ENCODE peak calls at places on chromosomes 16 and 17, in seven cellular contexts. One of them, this sample, is unnamed. For H3K9me3 and H3K4me1, the result is how much of the 10 kb centered on the place peaks cover.

GRCh38 chr17:6903516-6903915 is 72.0 kb upstream of the TEKT1 start:
- DNase-seq in adrenal gland: no peak
- DNase-seq in IMR-90: no peak
- DNase-seq in ovary: no peak
- DNase-seq in ascending aorta: no peak
- DNase-seq in NT2/D1: no peak
- DNase-seq in endodermal cell: no peak
- DNase-seq in this sample: no peak

GRCh38 chr17:13114601-13115024 is 96.8 kb upstream of the ELAC2 start:
- DNase-seq in adrenal gland: no peak
- DNase-seq in IMR-90: peak
- DNase-seq in ovary: no peak
- DNase-seq in ascending aorta: no peak
- DNase-seq in NT2/D1: peak
- DNase-seq in endodermal cell: peak
- DNase-seq in this sample: no peak

GRCh38 chr16:61780161-61780560 is 256.1 kb downstream of the CDH8 start:
- DNase-seq in adrenal gland: no peak
- DNase-seq in IMR-90: no peak
- DNase-seq in ovary: no peak
- DNase-seq in ascending aorta: no peak
- DNase-seq in NT2/D1: no peak
- DNase-seq in endodermal cell: no peak
- DNase-seq in this sample: no peak

GRCh38 chr17:58330997-58331814 is 2.6 kb upstream of the TSPOAP1 start:
- DNase-seq in adrenal gland: no peak
- DNase-seq in IMR-90: no peak
- DNase-seq in ovary: no peak
- DNase-seq in ascending aorta: no peak
- DNase-seq in NT2/D1: no peak
- DNase-seq in endodermal cell: peak
- DNase-seq in this sample: no peak

GRCh38 chr16:74592847-74593246 is 14.1 kb downstream of the GLG1 start:
- DNase-seq in adrenal gland: peak
- DNase-seq in IMR-90: no peak
- DNase-seq in ovary: no peak
- DNase-seq in ascending aorta: no peak
- DNase-seq in NT2/D1: no peak
- DNase-seq in endodermal cell: no peak
- DNase-seq in this sample: no peak

GRCh38 chr17:66290097-66290722 is 12.2 kb upstream of the PRKCA start:
- DNase-seq in adrenal gland: no peak
- DNase-seq in IMR-90: no peak
- DNase-seq in ovary: no peak
- DNase-seq in ascending aorta: no peak
- DNase-seq in NT2/D1: no peak
- DNase-seq in endodermal cell: no peak
- DNase-seq in this sample: no peak

GRCh38 chr16:85304337-85304736 is 192.1 kb upstream of the CIBAR2 start:
- DNase-seq in adrenal gland: no peak
- DNase-seq in IMR-90: no peak
- DNase-seq in ovary: no peak
- DNase-seq in ascending aorta: no peak
- DNase-seq in NT2/D1: no peak
- DNase-seq in endodermal cell: no peak
- DNase-seq in this sample: no peak

GRCh38 chr17:10875984-10876555 is 38.2 kb upstream of the PIRT start:
- DNase-seq in adrenal gland: peak
- DNase-seq in IMR-90: peak
- DNase-seq in ovary: peak
- DNase-seq in ascending aorta: no peak
- DNase-seq in NT2/D1: peak
- DNase-seq in endodermal cell: peak
- DNase-seq in this sample: no peak

GRCh38 chr17:59221159-59221847 is 992 bp downstream of the GDPD1 start:
- DNase-seq in adrenal gland: no peak
- DNase-seq in IMR-90: no peak
- DNase-seq in ovary: no peak
- DNase-seq in ascending aorta: no peak
- DNase-seq in NT2/D1: no peak
- DNase-seq in endodermal cell: no peak
- DNase-seq in this sample: no peak

GRCh38 chr17:10268005-10268404 is 69.6 kb upstream of the GAS7 start:
- DNase-seq in adrenal gland: no peak
- DNase-seq in IMR-90: no peak
- DNase-seq in ovary: no peak
- DNase-seq in ascending aorta: no peak
- DNase-seq in NT2/D1: no peak
- DNase-seq in endodermal cell: no peak
- DNase-seq in this sample: no peak

GRCh38 chr16:52389045-52389444 is 157.9 kb downstream of the TOX3 start:
- DNase-seq in adrenal gland: no peak
- DNase-seq in IMR-90: no peak
- DNase-seq in ovary: no peak
- DNase-seq in ascending aorta: no peak
- DNase-seq in NT2/D1: no peak
- DNase-seq in endodermal cell: no peak
- DNase-seq in this sample: no peak

GRCh38 chr17:73304971-73305786 is 6.6 kb downstream of the CDC42EP4 start:
- DNase-seq in adrenal gland: peak
- DNase-seq in IMR-90: peak
- DNase-seq in ovary: peak
- DNase-seq in ascending aorta: no peak
- DNase-seq in NT2/D1: no peak
- DNase-seq in endodermal cell: peak
- DNase-seq in this sample: peak

GRCh38 chr17:21019976-21020575 is 22.7 kb downstream of the USP22 start:
- DNase-seq in adrenal gland: no peak
- DNase-seq in IMR-90: no peak
- DNase-seq in ovary: no peak
- DNase-seq in ascending aorta: no peak
- DNase-seq in NT2/D1: no peak
- DNase-seq in endodermal cell: peak
- DNase-seq in this sample: no peak

GRCh38 chr16:88305176-88305575 is 77.6 kb upstream of the ZNF469 start:
- DNase-seq in adrenal gland: no peak
- DNase-seq in IMR-90: no peak
- DNase-seq in ovary: peak
- DNase-seq in ascending aorta: no peak
- DNase-seq in NT2/D1: no peak
- DNase-seq in endodermal cell: no peak
- DNase-seq in this sample: no peak

GRCh38 chr16:3190949-3191353 is 2.9 kb downstream of the OR1F1 start:
- DNase-seq in adrenal gland: no peak
- DNase-seq in IMR-90: no peak
- DNase-seq in ovary: no peak
- DNase-seq in ascending aorta: no peak
- DNase-seq in NT2/D1: no peak
- DNase-seq in endodermal cell: no peak
- DNase-seq in this sample: no peak
- H3K9me3 ChIP-seq in adrenal gland: under half
- H3K9me3 ChIP-seq in IMR-90: under half
- H3K9me3 ChIP-seq in ovary: under half
- H3K9me3 ChIP-seq in ascending aorta: under half
- H3K9me3 ChIP-seq in NT2/D1: under half
- H3K9me3 ChIP-seq in endodermal cell: under half
- H3K9me3 ChIP-seq in this sample: under half

GRCh38 chr17:35732806-35733136 is 1.3 kb downstream of the RASL10B start:
- DNase-seq in adrenal gland: no peak
- DNase-seq in IMR-90: no peak
- DNase-seq in ovary: no peak
- DNase-seq in ascending aorta: no peak
- DNase-seq in NT2/D1: no peak
- DNase-seq in endodermal cell: no peak
- DNase-seq in this sample: peak

GRCh38 chr17:35730400-35731005 is 936 bp upstream of the RASL10B start:
- DNase-seq in adrenal gland: no peak
- DNase-seq in IMR-90: no peak
- DNase-seq in ovary: no peak
- DNase-seq in ascending aorta: no peak
- DNase-seq in NT2/D1: no peak
- DNase-seq in endodermal cell: peak
- DNase-seq in this sample: no peak

GRCh38 chr17:35733366-35733765 is 1.9 kb downstream of the RASL10B start:
- DNase-seq in adrenal gland: peak
- DNase-seq in IMR-90: no peak
- DNase-seq in ovary: no peak
- DNase-seq in ascending aorta: no peak
- DNase-seq in NT2/D1: no peak
- DNase-seq in endodermal cell: peak
- DNase-seq in this sample: no peak

GRCh38 chr17:35731239-35731931 is at the start of gene RASL10B:
- DNase-seq in adrenal gland: peak
- DNase-seq in IMR-90: peak
- DNase-seq in ovary: peak
- DNase-seq in ascending aorta: no peak
- DNase-seq in NT2/D1: no peak
- DNase-seq in endodermal cell: peak
- DNase-seq in this sample: peak

DNA sequence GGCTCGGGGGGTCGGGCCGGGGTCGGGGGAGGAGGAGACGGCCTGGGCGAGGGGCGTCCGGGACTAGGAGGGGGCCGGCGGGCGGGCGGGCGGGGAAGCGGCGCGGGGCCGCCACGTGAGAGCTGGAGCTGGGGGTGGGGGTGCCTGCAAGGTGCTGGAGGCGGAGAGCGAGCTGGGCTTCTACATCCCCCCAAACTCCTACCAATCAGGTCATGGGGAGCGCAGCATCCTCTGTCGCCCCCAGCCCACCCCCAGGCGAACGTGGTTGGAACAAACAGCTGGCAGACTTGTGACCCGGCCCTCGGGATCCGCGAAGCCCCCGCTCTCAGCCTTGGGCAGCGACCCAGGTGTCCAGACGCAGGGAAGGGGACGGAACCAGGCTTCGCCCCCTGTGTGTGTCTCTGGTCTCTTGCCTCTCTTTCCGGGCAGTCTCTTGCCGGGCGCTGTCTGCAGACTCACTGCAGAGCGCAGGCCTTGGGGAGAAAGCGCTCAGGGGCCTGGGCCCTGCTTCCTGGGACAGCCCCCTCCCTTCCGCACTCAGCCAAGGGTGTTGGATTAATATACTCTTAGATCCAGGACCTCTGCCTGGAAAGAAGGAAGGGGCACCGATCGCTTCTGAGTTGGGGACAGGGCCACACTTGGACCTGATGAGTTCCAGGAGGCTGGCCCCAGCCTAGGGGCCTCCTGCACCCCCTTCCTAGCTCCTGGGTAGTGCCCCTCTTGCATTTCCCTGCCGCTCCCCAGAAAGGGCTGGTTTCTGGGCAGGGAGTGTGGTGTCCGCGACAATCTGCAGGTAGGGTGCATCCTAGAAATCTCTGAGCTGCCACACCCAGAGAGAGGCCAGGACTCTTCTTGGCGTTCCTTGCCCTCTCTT is 730 bp downstream of the RASL10B start:
- DNase-seq in adrenal gland: peak
- DNase-seq in IMR-90: no peak
- DNase-seq in ovary: peak
- DNase-seq in ascending aorta: no peak
- DNase-seq in NT2/D1: no peak
- DNase-seq in endodermal cell: peak
- DNase-seq in this sample: peak
- H3K4me3 ChIP-seq in adrenal gland: peak
- H3K4me3 ChIP-seq in IMR-90: peak
- H3K4me3 ChIP-seq in ovary: peak
- H3K4me3 ChIP-seq in ascending aorta: peak
- H3K4me3 ChIP-seq in NT2/D1: peak
- H3K4me3 ChIP-seq in endodermal cell: peak
- H3K4me3 ChIP-seq in this sample: peak

GRCh38 chr17:79127534-79128135 is 53.0 kb downstream of the ENGASE start:
- DNase-seq in adrenal gland: no peak
- DNase-seq in IMR-90: no peak
- DNase-seq in ovary: no peak
- DNase-seq in ascending aorta: no peak
- DNase-seq in NT2/D1: no peak
- DNase-seq in endodermal cell: no peak
- DNase-seq in this sample: no peak

GRCh38 chr17:79124513-79125209 is 50.0 kb downstream of the ENGASE start:
- DNase-seq in adrenal gland: no peak
- DNase-seq in IMR-90: no peak
- DNase-seq in ovary: no peak
- DNase-seq in ascending aorta: no peak
- DNase-seq in NT2/D1: no peak
- DNase-seq in endodermal cell: no peak
- DNase-seq in this sample: no peak

GRCh38 chr17:79125503-79125902 is 50.9 kb downstream of the ENGASE start:
- DNase-seq in adrenal gland: no peak
- DNase-seq in IMR-90: no peak
- DNase-seq in ovary: no peak
- DNase-seq in ascending aorta: no peak
- DNase-seq in NT2/D1: no peak
- DNase-seq in endodermal cell: no peak
- DNase-seq in this sample: no peak

GRCh38 chr17:79123988-79124387 is 49.4 kb downstream of the ENGASE start:
- DNase-seq in adrenal gland: no peak
- DNase-seq in IMR-90: no peak
- DNase-seq in ovary: no peak
- DNase-seq in ascending aorta: no peak
- DNase-seq in NT2/D1: no peak
- DNase-seq in endodermal cell: no peak
- DNase-seq in this sample: no peak

GRCh38 chr17:79126139-79126538 is 51.5 kb downstream of the ENGASE start:
- DNase-seq in adrenal gland: no peak
- DNase-seq in IMR-90: no peak
- DNase-seq in ovary: no peak
- DNase-seq in ascending aorta: no peak
- DNase-seq in NT2/D1: no peak
- DNase-seq in endodermal cell: peak
- DNase-seq in this sample: no peak
- H3K4me1 ChIP-seq in adrenal gland: under half
- H3K4me1 ChIP-seq in IMR-90: under half
- H3K4me1 ChIP-seq in ovary: under half
- H3K4me1 ChIP-seq in ascending aorta: under half
- H3K4me1 ChIP-seq in NT2/D1: under half
- H3K4me1 ChIP-seq in endodermal cell: under half
- H3K4me1 ChIP-seq in this sample: under half

GRCh38 chr17:22300731-22301352 is 608.5 kb downstream of the KCNJ18 start:
- DNase-seq in adrenal gland: no peak
- DNase-seq in IMR-90: no peak
- DNase-seq in ovary: no peak
- DNase-seq in ascending aorta: no peak
- DNase-seq in NT2/D1: no peak
- DNase-seq in endodermal cell: no peak
- DNase-seq in this sample: no peak
- H3K9me3 ChIP-seq in adrenal gland: under half
- H3K9me3 ChIP-seq in IMR-90: under half
- H3K9me3 ChIP-seq in ovary: under half
- H3K9me3 ChIP-seq in ascending aorta: under half
- H3K9me3 ChIP-seq in NT2/D1: under half
- H3K9me3 ChIP-seq in endodermal cell: under half
- H3K9me3 ChIP-seq in this sample: under half

This sample was measured in right atrium auricular region.